ENCODE peak calls at places on chromosomes 11 and 22, in eight cellular contexts. X, F, I, R, K, W, V and C are unnamed samples. For H3K4me1, the result is how much of the 10 kb centered on the place peaks cover.

GRCh38 chr11:126104420-126104819 is 41.8 kb upstream of the CDON start:
- DNase-seq in R (no peak), F (no peak), X (no peak), I (no peak), W (no peak), K (no peak), V (no peak), C (no peak)

GRCh38 chr11:44575288-44575672 is 9.8 kb downstream of the CD82 start:
- DNase-seq in V (no peak), K (no peak), W (no peak), I (no peak), R (peak), X (no peak), F (no peak), C (no peak)

GRCh38 chr11:69447786-69448185 is 33.7 kb upstream of the LINC01488 start:
- DNase-seq in R (peak), I (no peak), K (no peak), V (no peak), F (peak), X (no peak), W (no peak), C (no peak)

GRCh38 chr22:30863161-30863833 is 105.3 kb downstream of the MORC2 start:
- DNase-seq in X (peak), K (peak), V (no peak), W (no peak), R (no peak), I (no peak), F (no peak), C (no peak)

GRCh38 chr22:30338802-30339201 is 12.1 kb upstream of the TBC1D10A start:
- DNase-seq in K (no peak), X (no peak), I (no peak), W (no peak), F (no peak), R (no peak), V (no peak), C (no peak)

GRCh38 chr22:39098026-39098425 is 982 bp downstream of the APOBEC3H start:
- DNase-seq in W (no peak), X (peak), K (no peak), R (no peak), F (no peak), I (no peak), V (no peak), C (no peak)

GRCh38 chr22:38204784-38205183 is 3.0 kb downstream of the MAFF start:
- DNase-seq in R (no peak), I (no peak), F (no peak), W (no peak), K (no peak), V (no peak), X (no peak), C (no peak)

GRCh38 chr22:28019881-28020861 is 101.1 kb upstream of the PITPNB start:
- DNase-seq in V (peak), K (peak), F (peak), W (peak), R (peak), X (peak), I (peak), C (peak)

GRCh38 chr11:94987378-94987777 is 13.9 kb downstream of the KDM4D start:
- DNase-seq in W (no peak), V (no peak), F (no peak), X (no peak), K (no peak), I (no peak), R (no peak), C (no peak)

GRCh38 chr11:70078796-70079616 is 889 bp downstream of the ANO1 start:
- DNase-seq in V (no peak), R (no peak), F (no peak), X (peak), I (no peak), K (no peak), W (no peak), C (no peak)

GRCh38 chr11:127157225-127157624 is 156.7 kb upstream of the KIRREL3 start:
- DNase-seq in F (no peak), R (no peak), K (no peak), I (no peak), X (no peak), V (no peak), W (no peak), C (no peak)

GRCh38 chr22:27726726-27727449 is 74.7 kb downstream of the MN1 start:
- DNase-seq in K (peak), W (peak), R (no peak), V (peak), F (no peak), I (peak), X (peak), C (peak)

GRCh38 chr11:12629601-12630313 is 44.5 kb upstream of the TEAD1 start:
- DNase-seq in V (no peak), K (no peak), R (no peak), W (no peak), X (no peak), F (no peak), I (no peak), C (no peak)

GRCh38 chr11:9901931-9902330 is 238.1 kb downstream of the SWAP70 start:
- DNase-seq in W (no peak), X (no peak), V (no peak), I (no peak), K (no peak), F (no peak), R (no peak), C (no peak)

GRCh38 chr11:35605691-35606090 is 12.6 kb upstream of the FJX1 start:
- DNase-seq in V (peak), X (no peak), K (peak), R (no peak), I (no peak), W (no peak), F (no peak), C (peak)

GRCh38 chr11:86192858-86193257 is 51.7 kb upstream of the EED start:
- DNase-seq in I (no peak), F (no peak), R (no peak), W (no peak), X (no peak), K (no peak), V (no peak), C (no peak)

GRCh38 chr22:38050720-38051119 is 6.5 kb upstream of the PICK1 start:
- DNase-seq in V (no peak), R (no peak), I (no peak), X (no peak), W (no peak), K (no peak), F (no peak), C (no peak)

GRCh38 chr11:66529069-66529468 is 16.8 kb downstream of the ZDHHC24 start:
- DNase-seq in I (no peak), V (no peak), W (no peak), X (no peak), K (no peak), F (no peak), R (no peak), C (no peak)

GRCh38 chr11:46836431-46836830 is 9.6 kb downstream of the CKAP5 start:
- DNase-seq in W (no peak), V (no peak), F (no peak), K (no peak), X (no peak), R (no peak), I (no peak), C (no peak)

GRCh38 chr11:8000390-8000789 is 13.3 kb downstream of the EIF3F start:
- DNase-seq in K (no peak), R (no peak), V (no peak), I (no peak), W (no peak), X (no peak), F (no peak), C (no peak)

GRCh38 chr11:34426766-34427170 is 12.0 kb upstream of the CAT start:
- DNase-seq in K (no peak), X (no peak), F (no peak), W (no peak), R (no peak), V (no peak), I (no peak), C (peak)

GRCh38 chr11:69320756-69321741 is 27.1 kb downstream of the MYEOV start:
- DNase-seq in K (no peak), X (peak), R (no peak), W (no peak), I (no peak), V (no peak), F (no peak), C (no peak)

GRCh38 chr11:34318111-34319037 is 39.4 kb downstream of the ABTB2 start:
- DNase-seq in X (no peak), I (peak), V (no peak), R (peak), K (no peak), W (no peak), F (no peak), C (no peak)

GRCh38 chr11:87304350-87304749 is 266.6 kb downstream of the TMEM135 start:
- DNase-seq in I (no peak), V (no peak), W (no peak), X (no peak), K (no peak), R (no peak), F (no peak), C (no peak)

GRCh38 chr11:128520206-128520885 is 67.0 kb downstream of the ETS1 start:
- DNase-seq in F (no peak), R (no peak), X (no peak), I (no peak), V (no peak), K (no peak), W (no peak), C (no peak)

GRCh38 chr11:47661245-47661644 is 18.9 kb upstream of the MTCH2 start:
- DNase-seq in X (no peak), K (no peak), I (no peak), F (no peak), R (no peak), V (no peak), W (no peak), C (no peak)

GRCh38 chr11:120985718-120986569 is 38.0 kb upstream of the TBCEL start:
- DNase-seq in X (peak), I (peak), V (peak), W (peak), R (peak), K (no peak), F (peak), C (peak)

GRCh38 chr11:65386307-65387081 is at the start of gene FRMD8:
- DNase-seq in V (peak), X (peak), F (peak), I (peak), W (peak), K (peak), R (peak), C (peak)

GRCh38 chr11:65390099-65390941 is 3.9 kb downstream of the FRMD8 start:
- DNase-seq in V (peak), I (no peak), R (no peak), K (no peak), F (no peak), W (no peak), X (peak), C (no peak)

GRCh38 chr11:65389294-65389980 is 3.0 kb downstream of the FRMD8 start:
- DNase-seq in I (no peak), V (peak), X (peak), W (no peak), F (no peak), R (no peak), K (no peak), C (no peak)

GRCh38 chr11:65391007-65391406 is 4.6 kb downstream of the FRMD8 start:
- DNase-seq in F (no peak), I (peak), X (peak), K (no peak), W (no peak), V (peak), R (no peak), C (no peak)

GRCh38 chr11:65388731-65389130 is 2.3 kb downstream of the FRMD8 start:
- DNase-seq in V (no peak), I (no peak), W (no peak), F (no peak), K (no peak), X (no peak), R (no peak), C (no peak)
- H3K4me3 ChIP-seq in V (no peak), I (no peak), W (no peak), F (no peak), K (no peak), X (no peak), R (no peak), C (no peak)

GRCh38 chr22:48071305-48071704 is 1308.9 kb downstream of the TBC1D22A start:
- DNase-seq in K (no peak), R (no peak), F (no peak), I (no peak), X (peak), V (no peak), W (no peak), C (no peak)

GRCh38 chr22:48068323-48068722 is 1305.9 kb downstream of the TBC1D22A start:
- DNase-seq in F (no peak), K (no peak), I (no peak), R (no peak), V (no peak), W (no peak), X (peak), C (no peak)

GRCh38 chr22:48070760-48071159 is 1308.3 kb downstream of the TBC1D22A start:
- DNase-seq in R (no peak), V (no peak), I (no peak), K (no peak), F (no peak), W (no peak), X (peak), C (no peak)

GRCh38 chr22:48071828-48072227 is 1309.4 kb downstream of the TBC1D22A start:
- DNase-seq in F (no peak), R (no peak), K (no peak), I (no peak), X (no peak), V (no peak), W (no peak), C (no peak)

GRCh38 chr22:48070083-48070482 is 1307.6 kb downstream of the TBC1D22A start:
- DNase-seq in K (no peak), X (peak), F (no peak), I (no peak), R (no peak), V (no peak), W (no peak), C (no peak)
- H3K4me1 ChIP-seq in K (under half), X (under half), F (under half), I (under half), R (under half), V (under half), W (under half), C (under half)

DNA sequence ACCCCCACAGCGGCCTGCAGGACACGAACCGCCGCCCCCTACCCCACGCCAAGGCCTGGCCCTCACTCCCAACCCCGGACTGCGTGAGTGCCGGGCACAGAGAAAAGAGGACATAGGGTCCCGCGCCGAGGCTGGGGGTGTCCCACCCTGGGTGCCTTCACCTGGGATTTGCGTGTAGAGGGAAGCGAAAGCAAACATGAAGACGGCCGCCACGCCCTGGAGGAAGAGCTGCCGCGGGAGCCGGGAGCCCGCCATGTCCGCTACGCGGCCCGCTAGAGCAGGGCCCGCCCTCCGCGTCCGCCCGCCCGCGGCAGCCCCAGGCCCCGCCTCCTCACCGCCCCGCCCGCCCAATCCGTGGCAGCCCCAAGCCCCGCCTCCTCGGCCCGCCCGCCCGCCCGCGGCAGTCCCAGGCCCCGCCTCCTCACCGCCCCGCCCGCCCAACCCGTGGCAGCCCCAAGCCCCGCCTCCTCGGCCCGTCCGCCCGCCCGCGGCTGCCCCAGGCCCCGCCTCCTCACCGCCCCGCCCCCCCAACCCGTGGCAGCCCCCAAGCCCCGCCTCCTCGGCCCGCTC is at the start of gene LMF2:
- DNase-seq in X (peak), K (peak), I (no peak), W (peak), V (no peak), F (peak), R (peak), C (peak)
- TF ChIP-seq POLR2A in X (peak), K (no peak), I (peak), W (peak), V (peak), F (peak), R (peak), C (no peak)

DNA sequence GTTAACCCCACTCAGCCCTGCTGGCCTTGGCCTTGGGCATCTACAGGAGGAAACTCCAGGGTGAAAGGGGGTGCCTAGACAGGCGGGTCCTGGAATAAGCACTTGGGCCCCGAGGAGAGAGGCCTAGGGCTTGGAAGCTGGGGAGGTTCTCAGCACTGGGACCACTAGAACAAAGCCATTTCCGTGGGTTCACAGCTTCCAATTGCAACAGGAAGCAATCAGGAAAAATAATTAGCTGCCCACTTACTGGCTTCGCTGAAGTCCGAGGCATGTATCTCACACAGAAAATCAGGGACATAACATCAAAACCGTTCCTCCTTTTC is 161.2 kb upstream of the GRK3 start:
- DNase-seq in V (no peak), W (no peak), F (no peak), R (no peak), I (no peak), X (no peak), K (no peak), C (no peak)
- H3K4me3 ChIP-seq in V (no peak), W (no peak), F (peak), R (peak), I (peak), X (peak), K (peak), C (no peak)

DNA sequence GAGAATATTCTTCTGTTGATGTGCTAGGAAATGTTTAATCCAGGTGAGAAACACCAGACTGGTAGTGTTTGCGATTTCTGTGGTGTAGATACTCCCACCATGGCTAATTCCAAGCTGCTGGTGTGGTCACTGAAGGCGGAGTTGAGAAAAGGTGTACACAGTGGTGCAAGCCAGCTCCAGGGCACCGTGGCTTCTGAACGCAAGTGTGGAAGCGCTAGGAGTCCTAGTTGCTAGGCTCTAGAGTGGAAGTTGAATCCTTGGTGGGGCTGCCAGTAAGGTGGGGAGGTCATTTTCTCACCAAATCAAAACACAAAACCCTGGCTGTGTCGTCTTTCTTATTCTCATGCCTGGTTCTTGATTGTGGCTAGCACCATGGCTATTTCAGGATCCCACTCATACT is 61.6 kb downstream of the ZBTB16 start:
- DNase-seq in W (no peak), F (no peak), K (no peak), I (no peak), X (no peak), R (no peak), V (no peak), C (no peak)
- H3K4me1 ChIP-seq in W (under half), F (under half), K (half or more), I (under half), X (half or more), R (under half), V (under half), C (under half)

GRCh38 chr22:45284705-45285305 is at the start of gene UPK3A:
- DNase-seq in I (no peak), K (peak), R (peak), W (no peak), F (peak), V (peak), X (no peak), C (peak)

GRCh38 chr22:45290410-45290936 is 5.7 kb downstream of the UPK3A start:
- DNase-seq in I (peak), W (no peak), K (no peak), X (no peak), F (peak), R (no peak), V (peak), C (no peak)

GRCh38 chr22:45280995-45281394 is 3.8 kb upstream of the UPK3A start:
- DNase-seq in K (no peak), V (no peak), F (no peak), X (no peak), I (no peak), W (no peak), R (no peak), C (no peak)

GRCh38 chr22:45286854-45287551 is 2.3 kb downstream of the UPK3A start:
- DNase-seq in V (no peak), K (no peak), X (no peak), R (no peak), F (no peak), I (no peak), W (no peak), C (no peak)

DNA sequence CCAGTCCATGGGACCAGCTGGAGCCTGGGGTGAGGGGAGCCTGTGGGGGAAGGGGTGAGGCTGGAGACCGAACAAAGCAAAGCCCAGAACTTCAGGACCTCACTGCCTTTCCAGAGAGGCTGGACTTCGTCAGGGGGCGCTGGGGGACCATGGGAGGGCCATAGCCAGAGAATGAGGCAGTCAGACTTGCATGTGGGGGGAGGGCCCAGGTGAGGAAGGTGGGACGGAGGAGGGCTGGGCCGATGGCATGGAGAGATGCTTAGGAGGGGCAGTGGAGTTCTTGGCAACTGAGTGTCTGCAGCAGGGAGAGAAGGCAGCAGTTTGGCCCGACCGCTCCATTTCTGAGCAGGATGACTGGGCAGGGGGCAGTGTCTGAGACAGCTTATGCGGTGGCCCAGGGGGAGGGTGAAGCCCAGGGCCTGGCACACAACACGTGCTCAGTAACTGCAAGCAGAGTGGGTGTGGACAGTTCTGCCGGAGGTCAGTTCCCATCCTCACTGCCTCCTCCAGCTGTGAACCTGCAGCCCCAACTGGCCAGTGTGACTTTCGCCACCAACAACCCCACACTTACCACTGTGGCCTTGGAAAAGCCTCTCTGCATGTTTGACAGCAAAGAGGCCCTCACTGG is 796 bp downstream of the UPK3A start:
- DNase-seq in V (no peak), R (no peak), X (no peak), I (no peak), K (no peak), W (no peak), F (no peak), C (no peak)
- TF ChIP-seq POLR2A in V (no peak), R (no peak), X (no peak), I (no peak), K (no peak), W (no peak), F (no peak), C (no peak)